ENCODE peak calls at places on chromosomes 2 and 18, in ten cellular contexts. O is activated CD8-positive, alpha-beta memory T cell treated with anti-CD3 and anti-CD28 coated beads, Interleukin-2, amount 50 U/mL, for 4 hours; F is ELR; R is heart left ventricle; W is WERI-Rb-1; E is stimulated activated CD4-positive, alpha-beta T cell treated with anti-CD3 and anti-CD28 coated beads, TNF-alpha, amount 100 ng/mL, for 1 hour; H is NCI-H146; J is substantia nigra; A is GM23248; U is T47D. N is an unnamed sample.
A peak's percentile ranks its signal among the peaks of the same experiment; 100 is the strongest.

GRCh38 chr18:22667616-22668422 is 250.1 kb upstream of the CTAGE1 start:
- DNase-seq in E (no peak), J (no peak), W (no peak), A (peak; percentile 88), F (peak; percentile 92), H (no peak), U (no peak), R (no peak), O (no peak), N (no peak)

GRCh38 chr2:8413589-8414135 is 268.2 kb upstream of the ID2 start:
- DNase-seq in F (no peak), J (no peak), E (no peak), R (peak; percentile 48), W (no peak), A (no peak), U (no peak), H (no peak), O (no peak), N (no peak)

GRCh38 chr2:229445013-229445412 is 173.9 kb upstream of the PID1 start:
- DNase-seq in F (peak; percentile 98), J (peak; percentile 13), O (no peak), U (no peak), W (no peak), A (peak; percentile 97), R (peak; percentile 68), H (no peak), E (no peak), N (no peak)

GRCh38 chr2:214019229-214019972 is 391.5 kb upstream of the VWC2L start:
- DNase-seq in O (no peak), U (peak; percentile 54), H (no peak), A (peak; percentile 99), W (no peak), F (peak; percentile 99), E (no peak), R (peak; percentile 55), J (no peak), N (no peak)

GRCh38 chr2:42105330-42106256 is 57.8 kb downstream of the PKDCC start:
- DNase-seq in F (peak; percentile 33), J (no peak), O (peak; percentile 81), U (no peak), W (no peak), H (peak; percentile 78), E (peak; percentile 65), A (no peak), R (peak; percentile 62), N (no peak)

GRCh38 chr2:195406886-195407603 is 250.0 kb upstream of the SLC39A10 start:
- DNase-seq in R (no peak), H (no peak), E (no peak), O (no peak), U (no peak), W (no peak), F (peak; percentile 27), J (no peak), A (no peak), N (no peak)

GRCh38 chr2:117726747-117727146 is 87.7 kb upstream of the DDX18 start:
- DNase-seq in W (no peak), F (no peak), E (no peak), R (no peak), O (no peak), H (no peak), A (no peak), J (no peak), U (no peak), N (no peak)

GRCh38 chr2:584863-585823 is 92.1 kb downstream of the TMEM18 start:
- DNase-seq in W (peak; percentile 2), O (peak; percentile 23), F (no peak), E (no peak), R (no peak), J (no peak), A (no peak), H (no peak), U (no peak), N (no peak)

GRCh38 chr18:7034924-7035323 is 82.7 kb downstream of the LAMA1 start:
- DNase-seq in J (no peak), F (no peak), A (no peak), H (no peak), R (no peak), U (no peak), W (no peak), O (no peak), E (no peak), N (no peak)

GRCh38 chr2:63853527-63854310 is 12.0 kb downstream of the UGP2 start:
- DNase-seq in W (no peak), O (no peak), F (no peak), U (no peak), J (no peak), A (no peak), E (no peak), H (no peak), R (no peak), N (no peak)

GRCh38 chr18:58977223-58977622 is 112.5 kb downstream of the ZNF532 start:
- DNase-seq in O (no peak), R (no peak), A (no peak), E (no peak), J (no peak), W (no peak), F (peak; percentile 25), U (no peak), H (no peak), N (no peak)

GRCh38 chr2:177251165-177251542 is 13.4 kb downstream of the NFE2L2 start:
- DNase-seq in J (no peak), F (no peak), O (no peak), H (no peak), E (no peak), A (no peak), W (no peak), U (no peak), R (no peak), N (no peak)

GRCh38 chr2:133324150-133324561 is 244.1 kb downstream of the NCKAP5 start:
- DNase-seq in F (peak; percentile 85), U (no peak), R (no peak), W (no peak), J (no peak), A (peak; percentile 72), H (no peak), O (no peak), E (no peak), N (no peak)

GRCh38 chr2:33509908-33510588 is 33.6 kb downstream of the RASGRP3 start:
- DNase-seq in F (no peak), U (no peak), O (no peak), J (no peak), W (no peak), R (no peak), E (no peak), A (no peak), H (no peak), N (no peak)

GRCh38 chr2:28142403-28142802 is 250.3 kb upstream of the FOSL2 start:
- DNase-seq in E (no peak), J (no peak), F (no peak), R (no peak), W (no peak), U (no peak), H (no peak), O (no peak), A (peak; percentile 48), N (no peak)

GRCh38 chr18:78623142-78623541 is 356.5 kb upstream of the SALL3 start:
- DNase-seq in A (no peak), F (no peak), E (no peak), J (no peak), R (no peak), O (no peak), H (no peak), W (no peak), U (no peak), N (no peak)

GRCh38 chr2:234258562-234259141 is 208.2 kb downstream of the SPP2 start:
- DNase-seq in F (peak; percentile 86), W (no peak), H (no peak), J (no peak), U (no peak), R (no peak), E (no peak), A (peak; percentile 86), O (no peak), N (no peak)

GRCh38 chr2:149827585-149828156 is 240.1 kb upstream of the MMADHC start:
- DNase-seq in F (no peak), E (no peak), O (no peak), H (no peak), W (no peak), A (no peak), R (no peak), J (no peak), U (no peak), N (no peak)

GRCh38 chr2:19504400-19505198 is 146.2 kb upstream of the OSR1 start:
- DNase-seq in H (peak; percentile 68), U (no peak), A (no peak), W (no peak), J (no peak), E (no peak), F (no peak), O (no peak), R (no peak), N (no peak)

GRCh38 chr2:44940612-44941464 is 664 bp upstream of the SIX3 start:
- DNase-seq in J (no peak), R (no peak), W (no peak), E (no peak), A (no peak), O (no peak), H (no peak), F (no peak), U (no peak), N (peak; percentile 60)

GRCh38 chr18:79486356-79487197 is 90.8 kb downstream of the NFATC1 start:
- DNase-seq in W (no peak), E (no peak), J (no peak), A (no peak), H (no peak), F (no peak), O (peak; percentile 8), R (peak; percentile 25), U (no peak), N (no peak)

GRCh38 chr2:85133751-85134254 is 611 bp downstream of the TCF7L1 start:
- DNase-seq in W (peak; percentile 35), A (peak; percentile 70), R (peak; percentile 60), H (peak; percentile 20), U (peak; percentile 56), J (no peak), F (peak; percentile 62), E (no peak), O (no peak), N (peak; percentile 75)

GRCh38 chr2:129737660-129738527 is 241.6 kb upstream of the RAB6C start:
- DNase-seq in R (no peak), U (no peak), F (no peak), W (no peak), E (no peak), A (no peak), H (no peak), J (no peak), O (no peak), N (peak; percentile 31)

GRCh38 chr2:114424699-114425098 is 17.7 kb upstream of the DPP10 start:
- DNase-seq in F (no peak), E (no peak), R (no peak), J (no peak), U (no peak), W (no peak), H (no peak), O (no peak), A (no peak), N (no peak)

GRCh38 chr2:43019536-43020183 is 206.7 kb downstream of the ZFP36L2 start:
- DNase-seq in A (no peak), U (no peak), O (no peak), F (no peak), H (no peak), W (no peak), E (no peak), J (no peak), R (no peak), N (no peak)

GRCh38 chr2:85997016-85997970 is 108.4 kb downstream of the POLR1A start:
- DNase-seq in H (no peak), F (no peak), J (no peak), O (no peak), R (no peak), A (peak; percentile 70), W (no peak), E (no peak), U (no peak), N (no peak)

GRCh38 chr2:101277111-101277510 is 24.4 kb downstream of the CNOT11 start:
- DNase-seq in U (peak; percentile 74), H (no peak), A (peak; percentile 28), W (peak; percentile 22), J (no peak), R (no peak), E (no peak), F (peak; percentile 19), O (no peak), N (no peak)

GRCh38 chr18:3411854-3412268 is 38.1 kb upstream of the TGIF1 start:
- DNase-seq in F (peak; percentile 10), W (no peak), U (no peak), J (no peak), O (peak; percentile 20), E (no peak), H (no peak), A (peak; percentile 33), R (no peak), N (no peak)

N was measured in ecto neural progenitor cell.